ENCODE peak calls at places on chromosome 9, in six cellular contexts. P is neuronal stem cell, D is IMR-90, S is mesendoderm, L is mesenchymal stem cell, E is H1. Q is an unnamed sample.

GRCh38 chr9:134492721-134493470 is 148.7 kb upstream of the COL5A1 start:
- DNase-seq in P (no peak), D (no peak), S (no peak), L (peak), E (no peak), Q (no peak)

GRCh38 chr9:116191757-116192415 is 38.3 kb downstream of the PAPPA start:
- DNase-seq in P (no peak), D (no peak), S (peak), L (no peak), E (no peak), Q (peak)

GRCh38 chr9:113853333-113853732 is 22.8 kb upstream of the ZNF618 start:
- DNase-seq in P (no peak), D (no peak), S (peak), L (peak), E (no peak), Q (no peak)

GRCh38 chr9:89808076-89808701 is 203.4 kb downstream of the GADD45G start:
- DNase-seq in P (no peak), D (no peak), S (no peak), L (peak), E (no peak), Q (no peak)

GRCh38 chr9:95080961-95081658 is 236.4 kb downstream of the FANCC start:
- DNase-seq in P (no peak), D (no peak), S (no peak), L (no peak), E (no peak), Q (no peak)

GRCh38 chr9:127974002-127974768 is 6.6 kb downstream of the EEIG1 start:
- DNase-seq in P (no peak), D (no peak), S (no peak), L (no peak), E (no peak), Q (peak)

GRCh38 chr9:31700252-31701045 is 684.0 kb upstream of the ACO1 start:
- DNase-seq in P (no peak), D (no peak), S (no peak), L (no peak), E (no peak), Q (no peak)

GRCh38 chr9:17470015-17470414 is 108.9 kb upstream of the SH3GL2 start:
- DNase-seq in P (no peak), D (no peak), S (no peak), L (no peak), E (no peak), Q (no peak)

GRCh38 chr9:135702002-135702721 is at the start of gene KCNT1:
- DNase-seq in P (peak), D (peak), S (peak), L (peak), E (no peak), Q (peak)

GRCh38 chr9:87898151-87898550 is 15.5 kb downstream of the SPATA31E1 start:
- DNase-seq in P (no peak), D (peak), S (no peak), L (peak), E (no peak), Q (no peak)

GRCh38 chr9:34279431-34279830 is 49.6 kb downstream of the KIF24 start:
- DNase-seq in P (no peak), D (no peak), S (no peak), L (no peak), E (no peak), Q (no peak)

GRCh38 chr9:13396418-13396817 is 116.9 kb upstream of the MPDZ start:
- DNase-seq in P (no peak), D (no peak), S (no peak), L (no peak), E (no peak), Q (no peak)

GRCh38 chr9:128105538-128106175 is 21.9 kb downstream of the PTGES2 start:
- DNase-seq in P (no peak), D (no peak), S (no peak), L (no peak), E (no peak), Q (no peak)

GRCh38 chr9:117696141-117696540 is 8.1 kb upstream of the TLR4 start:
- DNase-seq in P (no peak), D (no peak), S (no peak), L (no peak), E (no peak), Q (no peak)

GRCh38 chr9:131042666-131043065 is 33.7 kb downstream of the LAMC3 start:
- DNase-seq in P (no peak), D (no peak), S (peak), L (no peak), E (no peak), Q (no peak)

GRCh38 chr9:124008307-124008854 is 3.2 kb upstream of the LHX2 start:
- DNase-seq in P (peak), D (no peak), S (peak), L (no peak), E (no peak), Q (peak)

GRCh38 chr9:87441251-87441650 is 56.4 kb upstream of the DAPK1 start:
- DNase-seq in P (no peak), D (peak), S (no peak), L (peak), E (no peak), Q (no peak)

GRCh38 chr9:71681104-71681707 is 87.1 kb downstream of the CEMIP2 start:
- DNase-seq in P (no peak), D (peak), S (no peak), L (peak), E (no peak), Q (no peak)

GRCh38 chr9:76297721-76298239 is 96.4 kb downstream of the RFK start:
- DNase-seq in P (no peak), D (peak), S (no peak), L (peak), E (no peak), Q (no peak)

GRCh38 chr9:78236511-78236950 is 656 bp downstream of the CEP78 start:
- DNase-seq in P (no peak), D (no peak), S (no peak), L (no peak), E (no peak), Q (no peak)
- H3K9ac ChIP-seq in P (peak), D (peak), S (peak), L (peak), E (peak), Q (peak)

GRCh38 chr9:83932851-83933250 is 11.6 kb upstream of the KIF27 start:
- DNase-seq in P (no peak), D (no peak), S (no peak), L (no peak), E (no peak), Q (no peak)

GRCh38 chr9:83935276-83935890 is 14.2 kb upstream of the KIF27 start:
- DNase-seq in P (peak), D (peak), S (no peak), L (peak), E (no peak), Q (no peak)

GRCh38 chr9:83936523-83936922 is 15.3 kb upstream of the KIF27 start:
- DNase-seq in P (no peak), D (no peak), S (no peak), L (no peak), E (no peak), Q (no peak)

GRCh38 chr9:83933804-83934203 is 12.6 kb upstream of the KIF27 start:
- DNase-seq in P (no peak), D (peak), S (no peak), L (peak), E (no peak), Q (no peak)

GRCh38 chr9:83934569-83935275 is 13.5 kb upstream of the KIF27 start:
- DNase-seq in P (no peak), D (peak), S (no peak), L (peak), E (no peak), Q (no peak)
- H2BK5ac ChIP-seq in P (no peak), D (peak), S (no peak), L (no peak), E (no peak), Q (no peak)

GRCh38 chr9:105994970-105995369 is 300.6 kb downstream of the TMEM38B start:
- DNase-seq in P (no peak), D (no peak), S (peak), L (peak), E (no peak), Q (no peak)
- H2BK15ac ChIP-seq in P (no peak), D (no peak), S (no peak), L (no peak), E (no peak), Q (no peak)

GRCh38 chr9:110099236-110099741 is 108.7 kb downstream of the C9orf152 start:
- DNase-seq in P (no peak), D (peak), S (no peak), L (peak), E (no peak), Q (no peak)
- H3K9ac ChIP-seq in P (no peak), D (no peak), S (no peak), L (peak), E (no peak), Q (no peak)

Q was measured in H9.